ENCODE peak calls at places on chromosomes 12 and 14, in seven cellular contexts. B is KG1, H is iris pigment epithelial cell, C is astrocyte of the spinal cord, U is RWPE1, R is neural progenitor cell, T is nephron progenitor cell. L is an unnamed sample.

GRCh38 chr14:91327201-91327600 is 82.7 kb upstream of the GPR68 start:
- DNase-seq in B (no peak), H (no peak), C (no peak), U (no peak), R (no peak), T (no peak), L (no peak)

GRCh38 chr12:114846771-114847170 is 162.8 kb upstream of the TBX3 start:
- DNase-seq in B (no peak), H (no peak), C (no peak), U (no peak), R (no peak), T (no peak), L (no peak)

GRCh38 chr14:38254565-38255407 is 1.1 kb downstream of the CLEC14A start:
- DNase-seq in B (no peak), H (peak), C (peak), U (no peak), R (peak), T (no peak), L (no peak)

GRCh38 chr14:41606249-41607118 is at the start of gene LRFN5:
- DNase-seq in B (peak), H (peak), C (peak), U (no peak), R (peak), T (peak), L (no peak)

GRCh38 chr12:26318661-26319068 is 123.3 kb downstream of the SSPN start:
- DNase-seq in B (no peak), H (peak), C (peak), U (peak), R (no peak), T (no peak), L (peak)

GRCh38 chr14:29458547-29458946 is 469.1 kb downstream of the PRKD1 start:
- DNase-seq in B (no peak), H (peak), C (peak), U (peak), R (no peak), T (no peak), L (no peak)

GRCh38 chr12:17383321-17383720 is 706.7 kb downstream of the RERGL start:
- DNase-seq in B (no peak), H (no peak), C (no peak), U (no peak), R (no peak), T (no peak), L (no peak)

GRCh38 chr14:31932675-31933074 is 144.4 kb upstream of the ARHGAP5 start:
- DNase-seq in B (no peak), H (no peak), C (no peak), U (no peak), R (peak), T (no peak), L (no peak)

GRCh38 chr14:21059842-21060589 is 2.4 kb downstream of the RNASE8 start:
- DNase-seq in B (no peak), H (no peak), C (no peak), U (no peak), R (no peak), T (no peak), L (no peak)

GRCh38 chr12:70150230-70150629 is 93.0 kb upstream of the CNOT2 start:
- DNase-seq in B (no peak), H (no peak), C (no peak), U (no peak), R (no peak), T (no peak), L (no peak)

GRCh38 chr12:116408489-116409217 is 131.2 kb upstream of the MED13L start:
- DNase-seq in B (no peak), H (no peak), C (no peak), U (no peak), R (no peak), T (no peak), L (no peak)

GRCh38 chr12:15253990-15254389 is 32.8 kb upstream of the RERG start:
- DNase-seq in B (no peak), H (no peak), C (no peak), U (no peak), R (peak), T (no peak), L (no peak)

GRCh38 chr14:91227183-91227628 is 17.3 kb downstream of the GPR68 start:
- DNase-seq in B (no peak), H (no peak), C (no peak), U (no peak), R (no peak), T (no peak), L (no peak)

GRCh38 chr12:89960011-89960507 is 251.4 kb upstream of the ATP2B1 start:
- DNase-seq in B (no peak), H (peak), C (no peak), U (peak), R (no peak), T (no peak), L (no peak)

GRCh38 chr14:64944861-64945260 is 2.3 kb upstream of the GPX2 start:
- DNase-seq in B (no peak), H (no peak), C (no peak), U (no peak), R (no peak), T (no peak), L (no peak)

GRCh38 chr14:34041220-34041619 is 90.3 kb upstream of the EGLN3 start:
- DNase-seq in B (no peak), H (no peak), C (no peak), U (no peak), R (no peak), T (no peak), L (no peak)

GRCh38 chr14:35985504-35986218 is 159.5 kb downstream of the BRMS1L start:
- DNase-seq in B (no peak), H (peak), C (peak), U (no peak), R (peak), T (no peak), L (no peak)

GRCh38 chr12:110698171-110698902 is 9.4 kb upstream of the HVCN1 start:
- DNase-seq in B (peak), H (peak), C (peak), U (peak), R (peak), T (peak), L (peak)

GRCh38 chr12:5745251-5745888 is 199.7 kb downstream of the ANO2 start:
- DNase-seq in B (peak), H (peak), C (peak), U (peak), R (peak), T (peak), L (peak)

GRCh38 chr12:8081228-8081920 is 700 bp upstream of the NECAP1 start:
- DNase-seq in B (no peak), H (peak), C (no peak), U (no peak), R (no peak), T (no peak), L (peak)

GRCh38 chr12:71592841-71593240 is 70.8 kb downstream of the ZFC3H1 start:
- DNase-seq in B (no peak), H (no peak), C (no peak), U (no peak), R (no peak), T (no peak), L (no peak)

GRCh38 chr14:22622220-22622619 is 21.9 kb downstream of the OR6J1 start:
- DNase-seq in B (no peak), H (peak), C (peak), U (no peak), R (no peak), T (no peak), L (no peak)

GRCh38 chr12:97313471-97314190 is 149.0 kb upstream of the RMST start:
- DNase-seq in B (no peak), H (no peak), C (peak), U (no peak), R (no peak), T (no peak), L (no peak)

GRCh38 chr12:9711664-9712063 is 21.2 kb downstream of the CLECL1 start:
- DNase-seq in B (no peak), H (peak), C (no peak), U (no peak), R (no peak), T (no peak), L (no peak)

GRCh38 chr12:71759941-71760340 is 5.3 kb downstream of the RAB21 start:
- DNase-seq in B (no peak), H (no peak), C (no peak), U (no peak), R (no peak), T (no peak), L (no peak)

GRCh38 chr12:14238224-14238792 is 127.2 kb upstream of the ATF7IP start:
- DNase-seq in B (no peak), H (peak), C (peak), U (no peak), R (no peak), T (no peak), L (no peak)

GRCh38 chr14:93016275-93016845 is 93.4 kb downstream of the CHGA start:
- DNase-seq in B (no peak), H (no peak), C (no peak), U (no peak), R (no peak), T (no peak), L (no peak)

GRCh38 chr14:28596336-28596735 is 170.3 kb upstream of the FOXG1 start:
- DNase-seq in B (no peak), H (peak), C (peak), U (peak), R (no peak), T (no peak), L (no peak)

GRCh38 chr12:109458771-109459208 is 18.3 kb downstream of the KCTD10 start:
- DNase-seq in B (no peak), H (peak), C (peak), U (no peak), R (peak), T (no peak), L (no peak)

GRCh38 chr12:32179011-32179395 is 72.4 kb downstream of the BICD1 start:
- DNase-seq in B (no peak), H (no peak), C (no peak), U (no peak), R (no peak), T (no peak), L (no peak)

GRCh38 chr12:105352940-105353635 is 22.6 kb downstream of the C12orf75 start:
- DNase-seq in B (no peak), H (no peak), C (peak), U (no peak), R (peak), T (no peak), L (peak)

GRCh38 chr12:6375269-6376078 is at the start of gene SCNN1A:
- DNase-seq in B (no peak), H (no peak), C (no peak), U (peak), R (peak), T (no peak), L (no peak)

GRCh38 chr12:131735863-131736806 is 25.2 kb downstream of the SFSWAP start:
- DNase-seq in B (no peak), H (no peak), C (no peak), U (no peak), R (no peak), T (no peak), L (no peak)

GRCh38 chr12:108337235-108338223 is 1.6 kb downstream of the CMKLR1 start:
- DNase-seq in B (no peak), H (peak), C (peak), U (peak), R (peak), T (no peak), L (no peak)